ENCODE peak calls at places on chromosome 16, in ten cellular contexts. X, Y, F, W, K, C, Z, G, R and O are unnamed samples.
A peak's percentile ranks its signal among the peaks of the same experiment; 100 is the strongest.

GRCh38 chr16:64304376-64304775 is 817.5 kb downstream of the CDH11 start:
- DNase-seq in X (no peak), Y (no peak), F (no peak), W (no peak), K (no peak), C (no peak), Z (no peak), G (no peak), R (no peak), O (no peak)

GRCh38 chr16:78235876-78236275 is 136.4 kb downstream of the WWOX start:
- DNase-seq in X (no peak), Y (no peak), F (no peak), W (no peak), K (no peak), C (no peak), Z (no peak), G (no peak), R (no peak), O (no peak)

GRCh38 chr16:65745201-65745600 is 621.3 kb upstream of the CDH5 start:
- DNase-seq in X (no peak), Y (no peak), F (no peak), W (no peak), K (no peak), C (no peak), Z (no peak), G (no peak), R (no peak), O (no peak)

GRCh38 chr16:30335598-30336474 is 19.3 kb downstream of the CD2BP2 start:
- DNase-seq in X (peak; percentile 47), Y (peak; percentile 26), F (peak; percentile 25), W (peak; percentile 34), K (peak; percentile 37), C (no peak), Z (no peak), G (peak; percentile 20), R (no peak), O (no peak)

GRCh38 chr16:19959736-19960135 is 75.1 kb upstream of the GPRC5B start:
- DNase-seq in X (no peak), Y (no peak), F (no peak), W (no peak), K (no peak), C (no peak), Z (peak; percentile 31), G (no peak), R (no peak), O (no peak)

GRCh38 chr16:87412371-87412995 is 20.3 kb downstream of the MAP1LC3B start:
- DNase-seq in X (no peak), Y (no peak), F (no peak), W (no peak), K (no peak), C (no peak), Z (no peak), G (no peak), R (no peak), O (no peak)

GRCh38 chr16:15843635-15844279 is 13.1 kb downstream of the MYH11 start:
- DNase-seq in X (no peak), Y (peak; percentile 3), F (no peak), W (no peak), K (no peak), C (no peak), Z (no peak), G (peak; percentile 67), R (no peak), O (no peak)

GRCh38 chr16:51723016-51723724 is 572.1 kb upstream of the SALL1 start:
- DNase-seq in X (no peak), Y (no peak), F (no peak), W (no peak), K (no peak), C (no peak), Z (no peak), G (no peak), R (no peak), O (no peak)

GRCh38 chr16:76535-77272 is 1.3 kb upstream of the MPG start:
- DNase-seq in X (peak; percentile 93), Y (peak; percentile 92), F (peak; percentile 46), W (peak; percentile 83), K (peak; percentile 91), C (no peak), Z (no peak), G (peak; percentile 75), R (peak; percentile 83), O (no peak)

GRCh38 chr16:67149276-67150057 is 1.3 kb downstream of the B3GNT9 start:
- DNase-seq in X (no peak), Y (no peak), F (no peak), W (no peak), K (no peak), C (no peak), Z (peak; percentile 80), G (no peak), R (no peak), O (no peak)
- H3K4me3 ChIP-seq in X (peak overlapping the region; percentile 79), Y (no peak overlapping the region), F (no peak overlapping the region), W (peak overlapping the region; percentile 68), K (peak overlapping the region; percentile 66), C (no peak overlapping the region), Z (peak overlapping the region; percentile 77), G (no peak overlapping the region), R (no peak overlapping the region), O (no peak overlapping the region)

DNA sequence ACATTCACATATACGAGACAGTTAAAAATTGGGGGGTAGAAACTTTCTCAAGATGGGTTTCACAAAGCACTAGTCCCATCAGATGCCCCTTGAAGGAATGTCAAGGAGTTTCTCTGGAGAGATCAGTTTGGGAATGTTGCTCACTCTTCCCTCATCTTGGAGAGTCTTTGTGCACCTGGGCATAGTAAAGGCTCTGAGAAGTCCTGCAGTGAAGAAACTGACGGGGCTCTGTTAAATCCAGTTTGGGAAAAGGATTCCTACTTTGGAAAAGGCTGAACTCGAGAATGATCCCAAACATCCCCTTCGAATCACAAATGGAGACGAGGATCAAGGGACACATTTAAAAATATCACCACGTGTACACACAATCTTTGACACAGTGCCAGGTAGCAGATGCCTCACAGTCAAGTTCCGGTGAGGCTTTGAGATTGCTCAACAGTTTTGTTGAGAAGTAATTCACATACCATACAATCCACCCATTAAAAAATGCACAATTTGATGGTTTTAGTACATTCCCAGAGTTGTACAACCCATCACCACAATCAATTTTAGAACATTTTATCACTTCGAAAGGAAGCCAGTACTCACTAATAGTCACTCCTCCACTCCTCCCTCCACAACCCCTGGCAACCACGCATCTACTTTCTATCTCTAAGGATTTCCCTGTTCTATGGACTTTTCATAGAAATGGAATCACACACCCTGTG is 203.4 kb upstream of the FOXF1 start:
- DNase-seq in X (peak; percentile 91), Y (peak; percentile 68), F (no peak), W (no peak), K (peak; percentile 78), C (no peak), Z (no peak), G (peak; percentile 56), R (no peak), O (no peak)
- TF ChIP-seq CTCF in X (no peak), Y (no peak), F (no peak), W (no peak), K (no peak), C (no peak), Z (no peak), G (no peak), R (no peak), O (no peak)

DNA sequence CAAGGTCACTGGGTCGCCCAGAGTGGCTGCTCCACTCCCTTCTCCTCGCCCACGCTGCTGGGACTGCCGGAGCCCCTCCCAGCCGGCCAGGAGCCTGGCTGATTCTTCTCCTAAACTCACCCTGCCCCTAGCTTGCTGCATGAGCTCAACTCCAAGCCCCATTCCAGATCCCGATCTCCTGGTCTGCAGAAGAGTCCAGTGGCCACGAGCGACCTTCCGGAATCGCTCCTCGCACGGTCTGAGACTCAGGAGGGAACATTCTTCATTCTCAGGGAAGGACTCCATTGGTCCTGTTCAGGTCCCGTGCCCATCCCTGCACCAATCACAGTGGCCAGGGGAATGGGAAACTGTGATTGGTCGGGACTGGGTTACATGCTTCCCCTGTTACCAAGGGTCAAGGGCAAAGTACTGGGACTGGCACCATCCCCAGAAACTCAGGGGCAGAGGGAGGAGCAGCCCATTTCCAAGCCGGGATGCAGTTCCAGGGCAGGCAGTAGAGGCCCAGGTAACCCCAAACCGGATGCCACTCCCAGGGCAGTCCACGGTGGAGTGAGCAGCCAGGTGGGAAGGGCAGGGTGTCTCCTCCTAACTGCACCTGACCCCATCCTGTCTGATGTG is 24.5 kb upstream of the CIBAR2 start:
- DNase-seq in X (peak; percentile 53), Y (peak; percentile 85), F (no peak), W (peak; percentile 55), K (peak; percentile 65), C (no peak), Z (peak; percentile 63), G (no peak), R (no peak), O (no peak)
- H3K4me3 ChIP-seq in X (no peak overlapping the region), Y (peak overlapping the region; percentile 6), F (no peak overlapping the region), W (peak overlapping the region; percentile 14), K (peak overlapping the region; percentile 34), C (no peak overlapping the region), Z (no peak overlapping the region), G (no peak overlapping the region), R (peak overlapping the region; percentile 22), O (no peak overlapping the region)

GRCh38 chr16:13923703-13924298 is 3.8 kb downstream of the ERCC4 start:
- DNase-seq in X (peak; percentile 74), Y (peak; percentile 81), F (no peak), W (no peak), K (peak; percentile 80), C (peak; percentile 23), Z (peak; percentile 66), G (peak; percentile 41), R (no peak), O (no peak)
- TF ChIP-seq CTCF in X (peak; percentile 49), Y (peak; percentile 48), F (no peak), W (peak; percentile 52), K (peak; percentile 39), C (peak; percentile 39), Z (peak; percentile 58), G (peak; percentile 43), R (peak; percentile 11), O (peak; percentile 23)

DNA sequence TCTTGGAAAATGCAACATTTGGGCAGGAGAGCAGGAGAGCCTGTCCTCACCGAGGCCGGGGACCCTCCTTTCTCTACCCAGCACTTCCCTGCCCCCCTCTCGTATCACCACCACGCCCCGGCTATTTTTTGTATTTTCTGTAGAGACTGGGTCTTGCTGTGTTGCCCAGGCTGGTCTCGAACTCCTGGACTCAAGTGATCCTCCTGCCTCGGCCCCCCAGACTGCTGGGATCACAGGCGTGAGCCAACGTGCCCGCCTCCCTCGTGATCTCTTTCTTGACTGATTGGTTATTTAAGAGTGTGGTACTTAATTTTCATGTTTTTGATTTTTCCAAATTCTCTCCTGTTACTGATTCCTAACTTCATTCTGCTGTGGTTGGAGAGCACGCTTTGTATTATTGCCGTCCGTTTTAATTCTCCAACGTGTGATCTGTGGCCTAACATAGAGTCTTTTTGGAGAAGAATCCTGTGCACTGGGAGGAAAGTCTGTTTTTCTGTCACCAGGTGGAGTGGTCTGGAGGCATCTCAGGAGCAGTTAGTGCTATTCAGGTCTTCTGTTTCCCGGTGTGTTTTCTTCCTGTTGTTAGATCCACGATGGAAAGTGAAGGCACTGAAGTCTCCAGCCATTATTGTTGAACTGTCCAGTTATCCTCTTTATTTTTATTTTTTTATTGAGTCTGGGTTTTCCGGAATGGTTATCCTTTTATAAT is 40.4 kb downstream of the ZNF778 start:
- DNase-seq in X (no peak), Y (no peak), F (no peak), W (no peak), K (no peak), C (no peak), Z (no peak), G (no peak), R (no peak), O (no peak)
- H3K4me3 ChIP-seq in X (peak overlapping the region; percentile 52), Y (peak overlapping the region; percentile 47), F (no peak overlapping the region), W (peak overlapping the region; percentile 41), K (peak overlapping the region; percentile 47), C (no peak overlapping the region), Z (peak overlapping the region; percentile 65), G (peak overlapping the region; percentile 51), R (no peak overlapping the region), O (no peak overlapping the region)